ENCODE peak calls at places on chromosomes 6 and 20, in eight cellular contexts. A is IMR-90; Q is activated CD8-positive, alpha-beta T cell treated with anti-CD3 and anti-CD28 coated beads, Interleukin-2, amount 10 ng/mL, durations not matched to agents 7 days and 5 days; V is left lung; S is activated naive CD8-positive, alpha-beta T cell treated with anti-CD3 and anti-CD28 coated beads, Interleukin-2, amount 10 ng/mL, durations not matched to agents 7 days and 5 days; L is RWPE2; J is right cardiac atrium; M is right lobe of liver. G is an unnamed sample.

GRCh38 chr20:44861547-44862006 is 23.9 kb upstream of the YWHAB start:
- ATAC-seq in S (no peak), A (peak; percentile 53), J (peak; percentile 94), V (peak; percentile 54), L (peak; percentile 81), M (no peak), Q (no peak), G (no peak)

GRCh38 chr20:41046716-41047115 is 18.1 kb downstream of the TOP1 start:
- ATAC-seq in J (no peak), A (peak; percentile 40), Q (peak; percentile 38), L (peak; percentile 30), S (no peak), V (peak; percentile 64), M (peak; percentile 18), G (no peak)

GRCh38 chr6:148432405-148433195 is 90.0 kb downstream of the SASH1 start:
- ATAC-seq in A (no peak), L (no peak), M (no peak), V (peak; percentile 49), S (no peak), J (peak; percentile 51), Q (no peak), G (peak; percentile 32)

GRCh38 chr20:52619101-52619500 is 353.1 kb upstream of the TSHZ2 start:
- ATAC-seq in V (no peak), Q (no peak), J (no peak), L (peak; percentile 8), A (no peak), S (no peak), M (no peak), G (no peak)

GRCh38 chr6:7919871-7920270 is 9.3 kb upstream of the TXNDC5 start:
- ATAC-seq in M (no peak), A (no peak), V (no peak), J (no peak), L (peak; percentile 76), Q (no peak), S (no peak), G (peak; percentile 94)

GRCh38 chr6:7124631-7125030 is 16.9 kb downstream of the RREB1 start:
- ATAC-seq in J (no peak), M (no peak), A (peak; percentile 56), L (no peak), V (no peak), S (no peak), Q (no peak), G (peak; percentile 62)

GRCh38 chr6:158512809-158513208 is 47.1 kb upstream of the TMEM181 start:
- ATAC-seq in J (no peak), V (no peak), L (peak; percentile 27), Q (no peak), M (no peak), S (no peak), A (no peak), G (no peak)

GRCh38 chr20:50915424-50915823 is 15.8 kb downstream of the ADNP start:
- ATAC-seq in V (no peak), S (no peak), M (no peak), A (no peak), Q (no peak), J (no peak), L (peak; percentile 32), G (no peak)

GRCh38 chr6:75620387-75621304 is 19.0 kb downstream of the SENP6 start:
- ATAC-seq in L (no peak), J (peak; percentile 73), S (no peak), Q (no peak), M (no peak), V (no peak), A (peak; percentile 22), G (no peak)

GRCh38 chr20:6685181-6685582 is 82.3 kb upstream of the BMP2 start:
- ATAC-seq in V (no peak), S (no peak), L (peak; percentile 90), M (no peak), J (no peak), Q (no peak), A (no peak), G (peak; percentile 84)

GRCh38 chr6:63493557-63493956 is 78.7 kb upstream of the LOC128125822 start:
- ATAC-seq in J (no peak), S (no peak), A (no peak), Q (no peak), L (peak; percentile 71), V (no peak), M (no peak), G (no peak)

GRCh38 chr6:117327149-117328004 is 62.0 kb downstream of the VGLL2 start:
- ATAC-seq in M (no peak), V (peak; percentile 71), L (no peak), A (no peak), J (no peak), S (no peak), Q (no peak), G (no peak)

GRCh38 chr6:151229401-151230276 is 10.1 kb upstream of the AKAP12 start:
- ATAC-seq in M (no peak), V (no peak), S (peak; percentile 30), A (no peak), J (no peak), Q (no peak), L (no peak), G (no peak)

G was measured in esophagus mucosa.